ENCODE peak calls at places on chromosomes 13 and 19, in five cellular contexts. D is endodermal cell, Z is tibial nerve, S is colonic mucosa, F is AG04450. Q is an unnamed sample. For H3K9me3, the result is how much of the 10 kb centered on the place peaks cover.

GRCh38 chr19:38559428-38560401 is 58.0 kb downstream of the MAP4K1 start:
- DNase-seq in D (no peak), S (no peak), F (no peak), Z (no peak), Q (no peak)

GRCh38 chr19:47331931-47332547 is at the start of gene C5AR2:
- DNase-seq in D (no peak), F (no peak), S (no peak), Z (no peak), Q (no peak)

GRCh38 chr13:61880576-61881283 is 465.1 kb upstream of the PCDH20 start:
- DNase-seq in D (peak), Z (no peak), S (no peak), F (no peak), Q (no peak)

GRCh38 chr19:39167461-39168257 is 29.1 kb upstream of the NCCRP1 start:
- DNase-seq in F (no peak), D (peak), S (peak), Z (no peak), Q (no peak)

GRCh38 chr13:60661514-60661913 is 264.5 kb downstream of the TDRD3 start:
- DNase-seq in D (peak), Z (no peak), S (no peak), F (no peak), Q (no peak)

GRCh38 chr13:51158923-51159322 is 47.8 kb upstream of the C13orf42 start:
- DNase-seq in S (no peak), Z (no peak), D (peak), F (no peak), Q (no peak)

GRCh38 chr13:48580185-48580803 is 47.4 kb upstream of the RCBTB2 start:
- DNase-seq in S (peak), D (peak), F (peak), Z (peak), Q (no peak)

GRCh38 chr19:52533901-52534300 is 6.4 kb downstream of the ZNF808 start:
- DNase-seq in Z (no peak), S (no peak), D (no peak), F (no peak), Q (no peak)

GRCh38 chr19:23249911-23250649 is at the start of gene ZNF724:
- DNase-seq in D (peak), Z (peak), F (peak), S (peak), Q (peak)

GRCh38 chr13:46172531-46172991 is 9.4 kb downstream of the LCP1 start:
- DNase-seq in S (no peak), Z (no peak), D (no peak), F (no peak), Q (no peak)

GRCh38 chr13:106373989-106374572 is 161.4 kb downstream of the EFNB2 start:
- DNase-seq in D (peak), Z (no peak), F (no peak), S (no peak), Q (no peak)

GRCh38 chr19:34096020-34096915 is 76.0 kb upstream of the LSM14A start:
- DNase-seq in D (peak), S (no peak), Z (no peak), F (peak), Q (no peak)

GRCh38 chr19:932647-933552 is 7.1 kb downstream of the ARID3A start:
- DNase-seq in Z (peak), F (peak), D (peak), S (peak), Q (no peak)

GRCh38 chr13:51590966-51591627 is 6.8 kb downstream of the WDFY2 start:
- DNase-seq in D (no peak), S (no peak), F (peak), Z (peak), Q (no peak)

GRCh38 chr19:32196690-32197420 is 148.6 kb upstream of the ZNF507 start:
- DNase-seq in D (peak), Z (no peak), S (peak), F (no peak), Q (no peak)

GRCh38 chr13:33611016-33611805 is 206.7 kb upstream of the RFC3 start:
- DNase-seq in D (no peak), S (no peak), Z (peak), F (peak), Q (no peak)

GRCh38 chr13:53015971-53016370 is 12.6 kb upstream of the OLFM4 start:
- DNase-seq in S (no peak), Z (no peak), D (no peak), F (no peak), Q (no peak)

GRCh38 chr13:35782793-35783192 is 306.3 kb upstream of the MAB21L1 start:
- DNase-seq in F (no peak), S (no peak), Z (no peak), D (no peak), Q (no peak)

GRCh38 chr19:48511800-48512503 is at the start of gene LMTK3:
- DNase-seq in F (no peak), Z (no peak), D (no peak), S (no peak), Q (no peak)

GRCh38 chr19:56823417-56823816 is 17.1 kb downstream of the PEG3 start:
- DNase-seq in Z (no peak), F (no peak), D (no peak), S (no peak), Q (no peak)

GRCh38 chr13:23673354-23673753 is 103.1 kb downstream of the TNFRSF19 start:
- DNase-seq in Z (no peak), F (peak), D (no peak), S (no peak), Q (no peak)

GRCh38 chr13:27627377-27627776 is 5.7 kb downstream of the POLR1D start:
- DNase-seq in F (no peak), Z (no peak), S (no peak), D (no peak), Q (no peak)

GRCh38 chr13:27622881-27623280 is 1.2 kb downstream of the POLR1D start:
- DNase-seq in Z (no peak), D (no peak), F (no peak), S (no peak), Q (no peak)

GRCh38 chr13:27628081-27628480 is 6.4 kb downstream of the POLR1D start:
- DNase-seq in D (no peak), S (no peak), Z (no peak), F (no peak), Q (no peak)

GRCh38 chr13:27624071-27624470 is 2.4 kb downstream of the POLR1D start:
- DNase-seq in S (no peak), Z (no peak), F (no peak), D (no peak), Q (no peak)

DNA sequence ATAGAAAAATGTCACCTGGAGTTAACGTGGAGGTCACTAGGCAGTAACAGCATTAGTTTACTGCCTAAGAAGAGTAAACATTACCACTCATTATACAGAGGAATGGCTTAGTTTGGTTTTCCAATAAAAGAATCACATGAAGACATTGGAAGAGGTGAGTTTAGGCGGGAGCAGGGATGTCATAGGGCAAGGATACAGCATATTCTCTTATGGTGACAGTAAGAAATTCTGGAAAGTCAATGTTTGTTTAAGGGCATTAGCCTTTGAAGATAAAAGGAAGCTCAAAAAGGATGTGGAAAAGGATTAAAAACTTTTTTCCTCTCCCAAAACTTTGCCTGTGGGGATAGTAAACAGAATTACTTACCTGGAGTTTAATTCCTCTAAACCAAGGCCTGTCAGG is 4.1 kb downstream of the POLR1D start:
- DNase-seq in S (no peak), F (no peak), D (no peak), Z (no peak), Q (no peak)
- TF ChIP-seq CTCF in S (no peak), F (no peak), D (no peak), Z (no peak), Q (no peak)

GRCh38 chr13:43546821-43547220 is 240.0 kb downstream of the ENOX1 start:
- DNase-seq in S (no peak), F (no peak), D (no peak), Z (no peak), Q (no peak)

GRCh38 chr13:43546260-43546659 is 240.5 kb downstream of the ENOX1 start:
- DNase-seq in F (no peak), Z (no peak), S (no peak), D (no peak), Q (no peak)

DNA sequence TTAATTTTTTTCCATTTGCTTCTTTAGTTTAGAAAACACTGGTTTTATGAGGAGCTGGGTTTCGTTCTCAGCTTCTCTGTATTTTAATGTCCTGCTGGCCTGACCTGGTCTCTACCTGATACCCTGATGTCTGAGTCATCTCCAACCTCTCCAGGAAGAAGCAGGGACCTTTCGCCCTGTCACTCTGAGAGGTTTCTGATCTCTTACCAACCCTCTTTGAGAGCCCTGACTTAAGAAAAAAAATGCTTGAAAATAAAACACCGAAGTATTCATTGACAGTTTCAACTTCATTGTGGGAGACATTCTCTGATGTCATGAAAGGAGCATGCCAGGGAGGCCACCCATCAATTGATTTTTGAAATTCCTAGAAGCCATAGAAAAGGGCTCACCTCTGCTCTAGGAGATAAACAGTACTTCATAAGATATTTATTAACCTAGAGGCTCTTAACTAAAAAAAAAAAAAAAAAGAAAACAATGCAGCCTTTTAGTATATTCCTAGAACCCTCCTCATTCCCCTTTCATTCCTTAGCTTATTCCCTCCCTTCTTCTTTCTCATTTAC is 234.8 kb downstream of the ENOX1 start:
- DNase-seq in D (no peak), F (no peak), Z (no peak), S (no peak), Q (no peak)
- H3K27ac ChIP-seq in D (no peak), F (no peak), Z (no peak), S (no peak), Q (no peak)

GRCh38 chr19:5865772-5866171 is 4.6 kb downstream of the FUT5 start:
- DNase-seq in Z (no peak), F (no peak), D (no peak), S (no peak), Q (no peak)
- H3K9me3 ChIP-seq in Z (under half), F (under half), D (under half), S (under half), Q (under half)

GRCh38 chr13:84455143-84455905 is 573.0 kb upstream of the SLITRK1 start:
- DNase-seq in F (no peak), Z (no peak), D (no peak), S (no peak), Q (no peak)
- TF ChIP-seq CTCF in F (no peak), Z (no peak), D (peak), S (no peak), Q (peak)